ENCODE peak calls at places on chromosome 14, in six cellular contexts. One of them, this sample, is unnamed.

GRCh38 chr14:78581222-78581621 is 411.0 kb downstream of the NRXN3 start:
- DNase-seq in GM12878: no peak
- DNase-seq in IMR-90: no peak
- DNase-seq in stomach: no peak
- DNase-seq in Peyer's patch: no peak
- DNase-seq in transverse colon: no peak
- DNase-seq in this sample: no peak

GRCh38 chr14:65361920-65362319 is 50.6 kb upstream of the FUT8 start:
- DNase-seq in Peyer's patch: no peak
- DNase-seq in GM12878: no peak
- DNase-seq in stomach: peak; percentile 60
- DNase-seq in IMR-90: peak; percentile 90
- DNase-seq in transverse colon: no peak
- DNase-seq in this sample: peak; percentile 79

GRCh38 chr14:100577321-100577985 is 9.8 kb downstream of the BEGAIN start:
- DNase-seq in stomach: no peak
- DNase-seq in transverse colon: no peak
- DNase-seq in IMR-90: no peak
- DNase-seq in Peyer's patch: no peak
- DNase-seq in GM12878: no peak
- DNase-seq in this sample: no peak

GRCh38 chr14:97408503-97408902 is 611.3 kb downstream of the VRK1 start:
- DNase-seq in GM12878: peak; percentile 27
- DNase-seq in stomach: no peak
- DNase-seq in IMR-90: no peak
- DNase-seq in transverse colon: no peak
- DNase-seq in Peyer's patch: no peak
- DNase-seq in this sample: no peak

GRCh38 chr14:54813081-54813480 is 89.5 kb downstream of the GCH1 start:
- DNase-seq in IMR-90: no peak
- DNase-seq in stomach: no peak
- DNase-seq in GM12878: no peak
- DNase-seq in Peyer's patch: no peak
- DNase-seq in transverse colon: no peak
- DNase-seq in this sample: no peak

GRCh38 chr14:94542811-94543449 is 18.3 kb upstream of the SERPINA4 start:
- DNase-seq in Peyer's patch: no peak
- DNase-seq in IMR-90: no peak
- DNase-seq in stomach: no peak
- DNase-seq in transverse colon: no peak
- DNase-seq in GM12878: no peak
- DNase-seq in this sample: no peak

GRCh38 chr14:33711761-33712160 is 239.1 kb downstream of the EGLN3 start:
- DNase-seq in IMR-90: no peak
- DNase-seq in GM12878: no peak
- DNase-seq in Peyer's patch: no peak
- DNase-seq in stomach: no peak
- DNase-seq in transverse colon: no peak
- DNase-seq in this sample: no peak

GRCh38 chr14:94368956-94369355 is 19.4 kb downstream of the SERPINA1 start:
- DNase-seq in IMR-90: no peak
- DNase-seq in Peyer's patch: no peak
- DNase-seq in stomach: no peak
- DNase-seq in transverse colon: no peak
- DNase-seq in GM12878: no peak
- DNase-seq in this sample: no peak

GRCh38 chr14:20440882-20441281 is 4.9 kb upstream of the KLHL33 start:
- DNase-seq in transverse colon: no peak
- DNase-seq in GM12878: no peak
- DNase-seq in Peyer's patch: peak; percentile 27
- DNase-seq in stomach: no peak
- DNase-seq in IMR-90: peak; percentile 11
- DNase-seq in this sample: no peak

GRCh38 chr14:74616507-74616906 is 4.5 kb upstream of the LTBP2 start:
- DNase-seq in GM12878: no peak
- DNase-seq in stomach: no peak
- DNase-seq in IMR-90: peak; percentile 91
- DNase-seq in Peyer's patch: no peak
- DNase-seq in transverse colon: no peak
- DNase-seq in this sample: no peak

GRCh38 chr14:59123526-59123925 is 64.9 kb upstream of the DAAM1 start:
- DNase-seq in IMR-90: peak; percentile 32
- DNase-seq in Peyer's patch: no peak
- DNase-seq in stomach: no peak
- DNase-seq in transverse colon: no peak
- DNase-seq in GM12878: no peak
- DNase-seq in this sample: no peak

GRCh38 chr14:24674204-24674970 is 40.4 kb upstream of the GZMB start:
- DNase-seq in IMR-90: no peak
- DNase-seq in GM12878: no peak
- DNase-seq in transverse colon: no peak
- DNase-seq in stomach: no peak
- DNase-seq in Peyer's patch: peak; percentile 70
- DNase-seq in this sample: no peak

GRCh38 chr14:106185837-106186233 is 659.5 kb downstream of the TMEM121 start:
- DNase-seq in GM12878: no peak
- DNase-seq in Peyer's patch: peak; percentile 60
- DNase-seq in stomach: peak; percentile 45
- DNase-seq in transverse colon: peak; percentile 41
- DNase-seq in IMR-90: no peak
- DNase-seq in this sample: no peak

GRCh38 chr14:21510735-21511657 is at the start of gene METTL3:
- DNase-seq in IMR-90: peak; percentile 99
- DNase-seq in transverse colon: peak; percentile 98
- DNase-seq in GM12878: peak; percentile 97
- DNase-seq in stomach: peak; percentile 98
- DNase-seq in Peyer's patch: peak; percentile 93
- DNase-seq in this sample: peak; percentile 98

GRCh38 chr14:23359722-23360447 is 5.1 kb downstream of the EFS start:
- DNase-seq in IMR-90: no peak
- DNase-seq in transverse colon: no peak
- DNase-seq in stomach: no peak
- DNase-seq in GM12878: no peak
- DNase-seq in Peyer's patch: no peak
- DNase-seq in this sample: no peak

GRCh38 chr14:92729632-92730358 is 18.6 kb downstream of the LGMN start:
- DNase-seq in stomach: no peak
- DNase-seq in Peyer's patch: no peak
- DNase-seq in GM12878: no peak
- DNase-seq in transverse colon: no peak
- DNase-seq in IMR-90: peak; percentile 96
- DNase-seq in this sample: no peak

GRCh38 chr14:37416264-37416663 is 178.8 kb downstream of the FOXA1 start:
- DNase-seq in Peyer's patch: no peak
- DNase-seq in IMR-90: no peak
- DNase-seq in GM12878: no peak
- DNase-seq in stomach: no peak
- DNase-seq in transverse colon: no peak
- DNase-seq in this sample: no peak

GRCh38 chr14:69355955-69356321 is 42.2 kb downstream of the ERH start:
- DNase-seq in stomach: no peak
- DNase-seq in transverse colon: no peak
- DNase-seq in IMR-90: peak; percentile 78
- DNase-seq in GM12878: no peak
- DNase-seq in Peyer's patch: no peak
- DNase-seq in this sample: peak; percentile 19

GRCh38 chr14:22378181-22378580 is 210.8 kb downstream of the DAD1 start:
- DNase-seq in GM12878: no peak
- DNase-seq in transverse colon: no peak
- DNase-seq in Peyer's patch: no peak
- DNase-seq in stomach: no peak
- DNase-seq in IMR-90: no peak
- DNase-seq in this sample: no peak

GRCh38 chr14:61526405-61527312 is 168.7 kb upstream of the HIF1A start:
- DNase-seq in Peyer's patch: no peak
- DNase-seq in stomach: peak; percentile 82
- DNase-seq in IMR-90: no peak
- DNase-seq in transverse colon: no peak
- DNase-seq in GM12878: no peak
- DNase-seq in this sample: peak; percentile 60

GRCh38 chr14:64409509-64409908 is 21.4 kb downstream of the MTHFD1 start:
- DNase-seq in stomach: no peak
- DNase-seq in transverse colon: no peak
- DNase-seq in GM12878: no peak
- DNase-seq in IMR-90: no peak
- DNase-seq in Peyer's patch: no peak
- DNase-seq in this sample: no peak

GRCh38 chr14:35285991-35286564 is 6.1 kb upstream of the PSMA6 start:
- DNase-seq in IMR-90: no peak
- DNase-seq in Peyer's patch: no peak
- DNase-seq in GM12878: no peak
- DNase-seq in transverse colon: no peak
- DNase-seq in stomach: no peak
- DNase-seq in this sample: no peak

GRCh38 chr14:41604793-41605534 is 1.7 kb upstream of the LRFN5 start:
- DNase-seq in Peyer's patch: no peak
- DNase-seq in GM12878: no peak
- DNase-seq in stomach: no peak
- DNase-seq in IMR-90: peak; percentile 86
- DNase-seq in transverse colon: no peak
- DNase-seq in this sample: no peak

GRCh38 chr14:71133296-71133695 is 226.0 kb downstream of the PCNX1 start:
- DNase-seq in transverse colon: no peak
- DNase-seq in Peyer's patch: no peak
- DNase-seq in IMR-90: no peak
- DNase-seq in stomach: no peak
- DNase-seq in GM12878: no peak
- DNase-seq in this sample: no peak

DNA sequence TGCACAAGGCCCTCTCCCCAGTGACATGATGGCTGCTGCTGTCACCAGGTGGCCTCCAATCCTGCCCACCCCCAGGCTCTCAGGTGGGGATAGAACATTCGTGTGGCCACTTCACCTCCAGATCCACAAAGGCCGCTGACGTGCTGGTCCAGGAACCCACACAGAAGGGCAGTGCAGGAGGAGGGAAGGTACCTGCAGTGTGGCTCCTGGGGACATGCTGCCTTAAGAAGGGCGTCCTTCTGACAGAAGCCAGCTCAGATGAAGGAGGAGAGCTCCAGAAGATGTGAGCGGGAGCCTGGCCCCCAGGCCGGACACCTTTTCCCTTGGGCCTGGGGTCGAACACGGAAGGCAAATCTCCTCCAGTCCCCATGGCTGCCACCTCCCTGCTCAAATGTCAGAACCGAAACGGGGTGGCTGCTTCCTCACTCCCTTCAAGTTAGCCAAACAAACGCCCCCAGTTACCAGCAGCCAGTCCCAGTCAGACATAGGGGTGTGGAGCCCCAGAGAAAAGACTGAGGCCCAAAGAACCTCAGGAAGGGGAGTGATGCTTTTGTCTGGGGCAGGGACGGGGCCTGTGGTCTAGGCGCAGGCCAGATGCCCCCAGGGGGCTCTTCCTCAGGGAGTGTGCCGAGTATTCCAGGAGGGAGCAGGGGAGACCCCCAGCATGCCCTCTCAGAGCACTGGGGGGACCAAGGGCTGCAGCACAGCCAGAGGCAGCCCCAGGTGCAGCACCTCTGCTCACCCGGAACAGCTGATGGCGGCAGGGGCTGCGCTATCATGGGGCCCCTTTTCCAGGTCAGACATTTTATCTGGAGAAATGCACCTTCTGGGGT is 155.9 kb downstream of the CALM1 start:
- DNase-seq in Peyer's patch: no peak
- DNase-seq in GM12878: no peak
- DNase-seq in transverse colon: no peak
- DNase-seq in stomach: no peak
- DNase-seq in IMR-90: no peak
- DNase-seq in this sample: no peak
- H3K27ac ChIP-seq in Peyer's patch: no peak overlapping the region
- H3K27ac ChIP-seq in GM12878: no peak overlapping the region
- H3K27ac ChIP-seq in transverse colon: peak overlapping the region; percentile 72
- H3K27ac ChIP-seq in stomach: peak overlapping the region; percentile 73
- H3K27ac ChIP-seq in IMR-90: no peak overlapping the region
- H3K27ac ChIP-seq in this sample: no peak overlapping the region

DNA sequence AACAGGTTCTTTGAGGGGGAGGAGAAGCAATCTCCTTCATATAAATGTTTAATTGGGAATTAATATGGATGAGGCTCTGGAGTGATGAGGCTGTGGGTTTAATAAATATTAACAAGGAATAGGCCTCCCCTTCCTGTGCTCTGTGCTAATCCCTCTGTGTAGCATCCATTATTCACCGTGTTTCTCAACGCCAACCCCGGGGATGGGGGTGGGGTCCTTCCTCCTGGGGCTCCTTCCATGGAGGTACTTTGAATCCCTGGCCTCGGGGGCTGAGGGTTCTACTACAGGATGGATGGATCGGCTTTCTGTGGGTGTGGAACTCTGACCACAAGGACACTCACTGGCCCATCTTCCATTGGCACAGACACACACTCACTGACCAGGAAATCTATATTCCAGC is 34.9 kb upstream of the TMEM179 start:
- DNase-seq in transverse colon: no peak
- DNase-seq in stomach: no peak
- DNase-seq in IMR-90: no peak
- DNase-seq in GM12878: no peak
- DNase-seq in Peyer's patch: no peak
- DNase-seq in this sample: no peak
- H3K4me1 ChIP-seq in transverse colon: no peaks in the 10 kb centered on the region
- H3K4me1 ChIP-seq in stomach: peaks cover 7% of the 10 kb centered on the region
- H3K4me1 ChIP-seq in IMR-90: no peaks in the 10 kb centered on the region
- H3K4me1 ChIP-seq in GM12878: no peaks in the 10 kb centered on the region
- H3K4me1 ChIP-seq in Peyer's patch: no peaks in the 10 kb centered on the region
- H3K4me1 ChIP-seq in this sample: no peaks in the 10 kb centered on the region

DNA sequence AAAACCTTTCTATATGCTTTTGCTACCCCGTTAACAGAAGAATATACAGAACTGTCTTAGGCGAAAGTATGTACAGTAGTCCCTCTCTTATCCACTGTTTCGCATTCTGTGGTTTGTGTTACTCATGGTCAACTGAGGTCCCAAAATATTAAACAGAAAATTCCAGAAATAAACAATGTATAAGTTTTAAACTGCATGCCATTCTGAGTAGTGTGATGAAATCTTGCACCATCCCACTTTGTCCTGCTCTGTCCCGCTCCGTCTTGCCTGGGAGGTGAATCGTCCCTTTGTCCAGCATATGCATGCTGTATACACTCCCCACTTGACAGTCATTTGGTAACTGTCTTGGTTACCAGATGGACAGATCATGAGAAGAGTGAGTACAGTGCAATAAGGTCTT is 70.1 kb upstream of the STRN3 start:
- DNase-seq in transverse colon: no peak
- DNase-seq in Peyer's patch: no peak
- DNase-seq in stomach: no peak
- DNase-seq in GM12878: no peak
- DNase-seq in IMR-90: peak; percentile 88
- DNase-seq in this sample: no peak
- TF ChIP-seq POLR2A in transverse colon: no peak
- TF ChIP-seq POLR2A in Peyer's patch: no peak
- TF ChIP-seq POLR2A in stomach: no peak
- TF ChIP-seq POLR2A in GM12878: no peak
- TF ChIP-seq POLR2A in IMR-90: no peak
- TF ChIP-seq POLR2A in this sample: no peak

DNA sequence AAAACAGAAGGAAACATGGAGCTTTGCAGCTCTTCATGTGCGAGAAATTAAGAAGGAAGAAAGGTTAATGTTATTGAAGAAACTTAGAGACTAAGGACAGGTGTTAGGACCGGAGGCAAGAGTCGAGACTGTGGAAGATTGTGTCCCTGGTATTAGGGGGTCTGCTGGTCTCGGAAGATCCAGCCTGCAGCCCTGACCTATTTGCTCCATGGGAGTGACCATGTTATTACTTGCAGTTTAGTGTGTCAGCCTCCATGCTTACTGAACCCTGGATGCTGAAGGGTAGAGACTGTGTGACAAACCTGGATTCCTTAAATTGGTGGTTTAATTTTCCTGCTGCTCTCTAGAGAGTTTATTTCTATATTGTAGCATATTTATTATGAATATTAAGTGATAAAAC is 580.6 kb downstream of the NOVA1 start:
- DNase-seq in transverse colon: no peak
- DNase-seq in stomach: no peak
- DNase-seq in IMR-90: no peak
- DNase-seq in GM12878: no peak
- DNase-seq in Peyer's patch: no peak
- DNase-seq in this sample: no peak
- H3K27ac ChIP-seq in transverse colon: no peak overlapping the region
- H3K27ac ChIP-seq in stomach: no peak overlapping the region
- H3K27ac ChIP-seq in IMR-90: no peak overlapping the region
- H3K27ac ChIP-seq in GM12878: no peak overlapping the region
- H3K27ac ChIP-seq in Peyer's patch: no peak overlapping the region
- H3K27ac ChIP-seq in this sample: no peak overlapping the region